ENCODE peak calls at places on chromosomes 6 and 20, in four cellular contexts. One of them, this sample, is unnamed.
A peak's percentile ranks its signal among the peaks of the same experiment; 100 is the strongest.

GRCh38 chr6:157961116-157961515 is 20.5 kb upstream of the SYNJ2 start:
- DNase-seq in astrocyte of the spinal cord: no peak
- DNase-seq in HEK293T: no peak
- DNase-seq in smooth muscle cell of the brain vasculature: no peak
- DNase-seq in this sample: no peak

GRCh38 chr6:15132854-15133670 is 112.8 kb upstream of the JARID2 start:
- DNase-seq in astrocyte of the spinal cord: peak; percentile 78
- DNase-seq in HEK293T: no peak
- DNase-seq in smooth muscle cell of the brain vasculature: no peak
- DNase-seq in this sample: no peak

GRCh38 chr6:11748591-11748990 is 30.0 kb downstream of the ADTRP start:
- DNase-seq in astrocyte of the spinal cord: no peak
- DNase-seq in HEK293T: peak; percentile 27
- DNase-seq in smooth muscle cell of the brain vasculature: no peak
- DNase-seq in this sample: no peak

GRCh38 chr6:49606696-49607390 is 29.8 kb downstream of the RHAG start:
- DNase-seq in astrocyte of the spinal cord: peak; percentile 82
- DNase-seq in HEK293T: peak; percentile 76
- DNase-seq in smooth muscle cell of the brain vasculature: peak; percentile 69
- DNase-seq in this sample: no peak

GRCh38 chr6:127058027-127058426 is 60.4 kb upstream of the RSPO3 start:
- DNase-seq in astrocyte of the spinal cord: peak; percentile 56
- DNase-seq in HEK293T: no peak
- DNase-seq in smooth muscle cell of the brain vasculature: no peak
- DNase-seq in this sample: no peak

GRCh38 chr6:43052842-43053544 is 658 bp downstream of the CUL7 start:
- DNase-seq in astrocyte of the spinal cord: peak; percentile 26
- DNase-seq in HEK293T: peak; percentile 31
- DNase-seq in smooth muscle cell of the brain vasculature: no peak
- DNase-seq in this sample: no peak

GRCh38 chr6:166937716-166938115 is 18.6 kb downstream of the RNASET2 start:
- DNase-seq in astrocyte of the spinal cord: no peak
- DNase-seq in HEK293T: no peak
- DNase-seq in smooth muscle cell of the brain vasculature: no peak
- DNase-seq in this sample: no peak

GRCh38 chr20:57627972-57628650 is 7.9 kb upstream of the ZBP1 start:
- DNase-seq in astrocyte of the spinal cord: peak; percentile 41
- DNase-seq in HEK293T: no peak
- DNase-seq in smooth muscle cell of the brain vasculature: no peak
- DNase-seq in this sample: no peak

GRCh38 chr20:62651285-62652021 is 9.2 kb downstream of the SLCO4A1 start:
- DNase-seq in astrocyte of the spinal cord: no peak
- DNase-seq in HEK293T: no peak
- DNase-seq in smooth muscle cell of the brain vasculature: no peak
- DNase-seq in this sample: peak; percentile 69

GRCh38 chr20:32965115-32965514 is 39.1 kb downstream of the SUN5 start:
- DNase-seq in astrocyte of the spinal cord: no peak
- DNase-seq in HEK293T: no peak
- DNase-seq in smooth muscle cell of the brain vasculature: no peak
- DNase-seq in this sample: no peak

GRCh38 chr6:108969776-108970175 is 121.6 kb downstream of the ARMC2 start:
- DNase-seq in astrocyte of the spinal cord: no peak
- DNase-seq in HEK293T: no peak
- DNase-seq in smooth muscle cell of the brain vasculature: no peak
- DNase-seq in this sample: no peak

GRCh38 chr6:156866181-156866862 is 89.1 kb downstream of the ARID1B start:
- DNase-seq in astrocyte of the spinal cord: peak; percentile 60
- DNase-seq in HEK293T: no peak
- DNase-seq in smooth muscle cell of the brain vasculature: no peak
- DNase-seq in this sample: no peak

GRCh38 chr6:16741112-16742016 is 19.9 kb downstream of the ATXN1 start:
- DNase-seq in astrocyte of the spinal cord: peak; percentile 96
- DNase-seq in HEK293T: no peak
- DNase-seq in smooth muscle cell of the brain vasculature: no peak
- DNase-seq in this sample: no peak

GRCh38 chr6:44733146-44733545 is 345.6 kb downstream of the CDC5L start:
- DNase-seq in astrocyte of the spinal cord: no peak
- DNase-seq in HEK293T: no peak
- DNase-seq in smooth muscle cell of the brain vasculature: no peak
- DNase-seq in this sample: no peak

GRCh38 chr6:168331058-168331457 is 11.5 kb upstream of the DACT2 start:
- DNase-seq in astrocyte of the spinal cord: no peak
- DNase-seq in HEK293T: no peak
- DNase-seq in smooth muscle cell of the brain vasculature: no peak
- DNase-seq in this sample: no peak

GRCh38 chr6:56475736-56476457 is 166.8 kb downstream of the DST start:
- DNase-seq in astrocyte of the spinal cord: peak; percentile 36
- DNase-seq in HEK293T: no peak
- DNase-seq in smooth muscle cell of the brain vasculature: no peak
- DNase-seq in this sample: no peak

GRCh38 chr6:154229796-154230195 is 126.8 kb downstream of the IPCEF1 start:
- DNase-seq in astrocyte of the spinal cord: no peak
- DNase-seq in HEK293T: no peak
- DNase-seq in smooth muscle cell of the brain vasculature: no peak
- DNase-seq in this sample: no peak

GRCh38 chr6:164085552-164086325 is 671.2 kb downstream of the QKI start:
- DNase-seq in astrocyte of the spinal cord: peak; percentile 94
- DNase-seq in HEK293T: no peak
- DNase-seq in smooth muscle cell of the brain vasculature: no peak
- DNase-seq in this sample: no peak

GRCh38 chr6:102298066-102298465 is 904.6 kb downstream of the GRIK2 start:
- DNase-seq in astrocyte of the spinal cord: no peak
- DNase-seq in HEK293T: no peak
- DNase-seq in smooth muscle cell of the brain vasculature: no peak
- DNase-seq in this sample: no peak

GRCh38 chr6:105194106-105194505 is 14.3 kb upstream of the POPDC3 start:
- DNase-seq in astrocyte of the spinal cord: no peak
- DNase-seq in HEK293T: no peak
- DNase-seq in smooth muscle cell of the brain vasculature: no peak
- DNase-seq in this sample: no peak